ENCODE peak calls at places on chromosomes 13 and 19, in seven cellular contexts. Q is transverse colon, F is coronary artery, P is cardiac muscle cell, T is H9, L is omental fat pad, H is osteocyte. E is an unnamed sample.

GRCh38 chr13:106418556-106418955 is 116.9 kb downstream of the EFNB2 start:
- DNase-seq in H (no peak), T (no peak), P (no peak), Q (no peak), F (no peak), L (no peak), E (no peak)

GRCh38 chr19:48111280-48111679 is 663 bp upstream of the PLA2G4C start:
- DNase-seq in T (no peak), L (no peak), F (no peak), H (no peak), P (no peak), Q (no peak), E (no peak)

GRCh38 chr19:19866599-19867248 is 1.0 kb downstream of the ZNF253 start:
- DNase-seq in P (peak), F (no peak), T (peak), Q (peak), H (no peak), L (no peak), E (peak)

GRCh38 chr19:52891336-52891735 is 6.1 kb downstream of the ZNF320 start:
- DNase-seq in Q (no peak), P (no peak), L (no peak), H (no peak), T (no peak), F (no peak), E (no peak)

GRCh38 chr13:100619940-100620339 is 31.4 kb upstream of the GGACT start:
- DNase-seq in L (no peak), H (no peak), Q (no peak), F (no peak), T (no peak), P (no peak), E (no peak)

GRCh38 chr19:2582984-2583956 is 107.3 kb downstream of the GADD45B start:
- DNase-seq in T (no peak), L (no peak), Q (no peak), P (no peak), H (no peak), F (peak), E (no peak)

GRCh38 chr19:49057636-49058234 is at the start of gene CGB7:
- DNase-seq in H (no peak), L (peak), T (peak), F (no peak), Q (peak), P (peak), E (peak)

GRCh38 chr19:3721131-3721899 is 13.1 kb downstream of the TJP3 start:
- DNase-seq in T (peak), Q (peak), H (peak), L (peak), P (peak), F (peak), E (peak)

GRCh38 chr13:71830736-71831135 is 36.3 kb downstream of the DACH1 start:
- DNase-seq in H (no peak), P (no peak), F (no peak), T (no peak), L (no peak), Q (no peak), E (no peak)

GRCh38 chr19:54473071-54473941 is at the start of gene CDC42EP5:
- DNase-seq in L (no peak), H (peak), P (peak), T (peak), Q (peak), F (no peak), E (peak)

GRCh38 chr19:6767357-6768235 is at the start of gene SH2D3A:
- DNase-seq in L (no peak), Q (peak), F (no peak), P (peak), H (no peak), T (peak), E (peak)

GRCh38 chr19:4374451-4375163 is 25.7 kb downstream of the SH3GL1 start:
- DNase-seq in Q (peak), H (no peak), L (peak), T (peak), F (peak), P (no peak), E (no peak)

GRCh38 chr19:1668339-1669123 is 16.1 kb upstream of the TCF3 start:
- DNase-seq in H (no peak), F (no peak), P (peak), Q (peak), L (no peak), T (no peak), E (peak)

GRCh38 chr13:46101488-46102289 is 3.1 kb downstream of the CPB2 start:
- DNase-seq in F (no peak), H (no peak), P (no peak), L (no peak), T (no peak), Q (no peak), E (no peak)

GRCh38 chr13:66492479-66492878 is 737.7 kb downstream of the PCDH9 start:
- DNase-seq in T (peak), L (no peak), P (peak), F (no peak), H (no peak), Q (no peak), E (no peak)

GRCh38 chr13:29561918-29562317 is 33.6 kb downstream of the SLC7A1 start:
- DNase-seq in Q (no peak), H (no peak), P (no peak), L (no peak), F (no peak), T (no peak), E (no peak)

GRCh38 chr19:31350693-31351211 is 1.5 kb upstream of the TSHZ3 start:
- DNase-seq in F (no peak), T (peak), P (peak), H (peak), Q (peak), L (no peak), E (no peak)

GRCh38 chr19:16306728-16307402 is 17.8 kb upstream of the KLF2 start:
- DNase-seq in H (no peak), T (no peak), L (no peak), F (no peak), P (no peak), Q (no peak), E (no peak)

GRCh38 chr19:57056972-57057371 is 62.8 kb upstream of the USP29 start:
- DNase-seq in P (no peak), T (no peak), Q (peak), H (no peak), L (no peak), F (no peak), E (no peak)

GRCh38 chr19:39296055-39296645 is at the start of gene IFNL1:
- DNase-seq in L (no peak), T (no peak), P (no peak), Q (no peak), F (no peak), H (no peak), E (no peak)

GRCh38 chr13:84867246-84867645 is 932.0 kb downstream of the SLITRK6 start:
- DNase-seq in P (no peak), L (no peak), F (no peak), Q (no peak), T (no peak), H (no peak), E (no peak)

GRCh38 chr19:2166741-2167738 is 3.3 kb downstream of the DOT1L start:
- DNase-seq in L (peak), T (peak), P (no peak), F (peak), H (no peak), Q (peak), E (no peak)

GRCh38 chr13:27821566-27821965 is 29.3 kb downstream of the GSX1 start:
- DNase-seq in F (no peak), L (no peak), H (no peak), P (no peak), T (peak), Q (no peak), E (no peak)

GRCh38 chr13:23500858-23501257 is 67.4 kb upstream of the SACS start:
- DNase-seq in L (no peak), P (no peak), H (no peak), F (no peak), T (no peak), Q (no peak), E (no peak)

GRCh38 chr13:97266328-97266727 is 44.2 kb downstream of the MBNL2 start:
- DNase-seq in F (no peak), T (peak), P (peak), Q (no peak), L (no peak), H (no peak), E (no peak)

GRCh38 chr19:18464646-18465045 is 26.7 kb upstream of the ISYNA1 start:
- DNase-seq in F (peak), L (no peak), T (no peak), Q (peak), H (no peak), P (no peak), E (no peak)

GRCh38 chr13:75704194-75704941 is 68.2 kb downstream of the LMO7 start:
- DNase-seq in P (peak), T (no peak), F (no peak), H (no peak), Q (no peak), L (no peak), E (no peak)

GRCh38 chr13:27665333-27665732 is 43.6 kb downstream of the POLR1D start:
- DNase-seq in L (no peak), H (no peak), F (no peak), P (peak), T (no peak), Q (no peak), E (no peak)

GRCh38 chr19:33804021-33804799 is 7.5 kb downstream of the KCTD15 start:
- DNase-seq in H (no peak), P (no peak), F (peak), L (no peak), T (no peak), Q (peak), E (no peak)

GRCh38 chr13:110402301-110403069 is 95.4 kb downstream of the COL4A2 start:
- DNase-seq in T (no peak), F (peak), H (no peak), P (no peak), L (no peak), Q (no peak), E (no peak)

GRCh38 chr19:41341669-41342490 is 11.8 kb downstream of the TGFB1 start:
- DNase-seq in L (no peak), Q (peak), H (no peak), F (no peak), T (peak), P (no peak), E (no peak)
- TF ChIP-seq CTCF in L (no peak), Q (peak), H (no peak), F (no peak), T (peak), P (no peak), E (no peak)

DNA sequence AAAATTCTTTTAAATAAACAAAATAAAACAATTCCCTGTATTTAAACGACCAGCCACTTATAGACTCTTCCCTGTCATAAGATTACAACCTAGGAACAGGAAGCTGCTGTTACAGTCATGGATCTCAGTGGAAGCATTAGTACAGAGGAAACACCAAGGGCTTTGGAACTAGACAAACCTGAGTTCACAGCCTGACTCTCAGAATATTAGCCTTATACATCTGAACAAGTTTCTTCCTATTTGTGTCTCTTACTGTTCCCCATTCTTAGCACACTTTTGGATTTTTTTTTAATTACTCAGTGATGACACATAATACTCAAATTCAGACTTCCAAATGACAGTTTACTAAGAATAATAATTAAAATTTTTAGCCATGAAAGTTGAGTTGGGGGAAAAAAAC is 46.1 kb downstream of the ZDHHC20 start:
- DNase-seq in P (no peak), F (no peak), T (no peak), L (no peak), Q (no peak), H (no peak), E (no peak)
- TF ChIP-seq CTCF in P (no peak), F (no peak), T (no peak), L (no peak), Q (no peak), H (no peak), E (no peak)

GRCh38 chr19:51339687-51340656 is 2.0 kb downstream of the VSIG10L start:
- DNase-seq in F (peak), Q (peak), P (peak), L (peak), H (peak), T (peak), E (peak)

GRCh38 chr19:51337861-51338562 is 3.9 kb downstream of the VSIG10L start:
- DNase-seq in H (no peak), L (no peak), P (no peak), F (no peak), T (no peak), Q (no peak), E (no peak)

GRCh38 chr19:51341066-51341465 is 873 bp downstream of the VSIG10L start:
- DNase-seq in L (no peak), Q (no peak), F (no peak), T (no peak), P (no peak), H (no peak), E (no peak)

GRCh38 chr19:51338563-51339312 is 3.2 kb downstream of the VSIG10L start:
- DNase-seq in H (peak), L (peak), Q (peak), T (peak), P (peak), F (peak), E (peak)

DNA sequence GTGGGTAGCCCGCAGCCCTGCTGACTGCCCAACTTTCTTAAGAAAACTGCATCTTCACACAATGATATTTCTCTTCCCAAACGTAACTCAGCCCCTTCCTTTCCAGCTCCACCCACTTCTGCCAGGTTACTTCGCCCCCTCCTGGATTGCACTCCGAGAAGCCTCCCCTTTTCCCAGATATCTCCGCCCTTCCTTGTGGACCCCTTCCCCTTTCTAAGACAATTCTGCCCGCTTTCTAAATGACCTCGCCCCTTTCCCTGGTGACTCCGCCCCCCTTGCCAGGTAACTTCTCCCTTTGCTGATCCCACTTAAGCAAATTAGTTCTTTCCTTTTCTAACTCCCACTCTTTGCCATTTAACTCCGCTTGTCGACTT is 2.6 kb downstream of the VSIG10L start:
- DNase-seq in T (peak), H (no peak), Q (no peak), P (no peak), L (no peak), F (peak), E (peak)
- TF ChIP-seq CTCF in T (no peak), H (no peak), Q (no peak), P (no peak), L (no peak), F (no peak), E (no peak)

GRCh38 chr19:13842294-13843103 is 34.4 kb upstream of the NANOS3 start:
- DNase-seq in T (peak), H (peak), P (peak), L (no peak), F (peak), Q (peak), E (peak)
- TF ChIP-seq CTCF in T (peak), H (peak), P (no peak), L (no peak), F (no peak), Q (no peak), E (peak)

GRCh38 chr19:35144259-35144599 is 1.2 kb downstream of the FXYD7 start:
- DNase-seq in P (no peak), F (no peak), H (no peak), T (no peak), L (no peak), Q (no peak), E (no peak)

GRCh38 chr19:35143818-35144217 is 763 bp downstream of the FXYD7 start:
- DNase-seq in L (no peak), Q (no peak), H (no peak), T (no peak), P (no peak), F (no peak), E (no peak)

GRCh38 chr19:35141627-35142401 is 1.2 kb upstream of the FXYD7 start:
- DNase-seq in H (no peak), T (no peak), P (no peak), F (no peak), L (no peak), Q (no peak), E (no peak)

GRCh38 chr19:35143231-35143715 is at the start of gene FXYD7:
- DNase-seq in F (no peak), Q (no peak), P (no peak), T (peak), H (no peak), L (no peak), E (no peak)

GRCh38 chr19:35142531-35143230 is 374 bp upstream of the FXYD7 start:
- DNase-seq in H (no peak), F (no peak), P (peak), T (peak), L (no peak), Q (peak), E (peak)
- TF ChIP-seq CTCF in H (peak), F (peak), P (peak), T (peak), L (no peak), Q (peak), E (peak)

GRCh38 chr19:7831452-7831851 is 1.4 kb downstream of the EVI5L start:
- DNase-seq in L (no peak), F (no peak), Q (peak), P (peak), H (no peak), T (peak), E (no peak)
- TF ChIP-seq CTCF in L (no peak), F (no peak), Q (no peak), P (peak), H (peak), T (peak), E (no peak)

DNA sequence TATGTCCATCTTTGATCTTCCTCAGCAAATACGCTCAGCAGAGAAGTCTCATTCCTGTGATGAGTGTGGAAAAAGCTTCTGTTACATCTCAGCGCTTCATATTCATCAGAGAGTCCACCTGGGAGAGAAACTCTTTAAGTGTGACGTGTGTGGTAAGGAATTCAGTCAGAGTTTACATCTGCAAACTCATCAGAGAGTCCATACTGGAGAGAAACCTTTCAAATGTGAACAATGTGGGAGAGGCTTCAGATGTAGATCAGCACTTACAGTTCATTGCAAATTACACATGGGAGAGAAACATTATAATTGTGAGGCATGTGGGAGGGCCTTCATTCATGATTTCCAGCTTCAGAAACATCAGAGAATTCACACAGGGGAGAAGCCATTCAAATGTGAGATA is 5.7 kb upstream of the ZNF284 start:
- DNase-seq in P (no peak), F (no peak), H (no peak), T (no peak), L (no peak), Q (no peak), E (no peak)
- TF ChIP-seq CTCF in P (no peak), F (no peak), H (no peak), T (no peak), L (no peak), Q (no peak), E (no peak)

DNA sequence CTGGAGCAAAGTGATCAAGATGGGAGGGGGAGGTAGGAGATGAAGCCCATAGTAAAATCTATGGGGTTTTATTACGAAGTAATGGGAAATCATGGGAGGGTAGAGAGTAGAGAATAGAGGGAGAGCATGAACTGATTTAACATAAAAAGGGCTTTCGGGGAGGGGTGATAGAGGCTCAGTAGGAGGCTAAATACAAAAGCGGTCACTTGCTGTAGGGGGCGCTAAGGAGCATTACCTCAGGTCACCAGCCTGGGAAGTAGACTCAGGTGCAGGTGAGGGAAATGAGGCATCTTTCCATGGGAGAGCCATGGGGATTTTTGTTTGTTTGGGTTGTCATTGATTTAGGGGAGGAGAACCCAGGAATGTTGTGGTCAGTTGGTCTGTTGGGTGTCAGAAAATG is 14.1 kb downstream of the KRTDAP start:
- DNase-seq in L (no peak), T (peak), F (no peak), P (no peak), H (no peak), Q (no peak), E (no peak)
- TF ChIP-seq CTCF in L (no peak), T (peak), F (no peak), P (peak), H (no peak), Q (no peak), E (no peak)

GRCh38 chr19:29785955-29786589 is 25.7 kb upstream of the CCNE1 start:
- DNase-seq in L (no peak), P (no peak), Q (no peak), H (no peak), T (peak), F (no peak), E (peak)
- TF ChIP-seq CTCF in L (no peak), P (no peak), Q (no peak), H (no peak), T (peak), F (no peak), E (peak)

E was measured in GM13976.